ENCODE peak calls at places on chromosomes 4 and X, in four cellular contexts. C, V, O and L are unnamed samples.

GRCh38 chr4:86939737-86940141 is 4.9 kb downstream of the AFF1 start:
- DNase-seq in C (no peak), V (peak), O (no peak), L (no peak)

GRCh38 chrX:16671005-16671404 is 21.0 kb downstream of the S100G start:
- DNase-seq in C (peak), V (peak), O (peak), L (peak)

GRCh38 chrX:45801554-45801953 is 600.9 kb upstream of the DIPK2B start:
- DNase-seq in C (peak), V (peak), O (no peak), L (peak)

GRCh38 chrX:39869846-39870601 is 227.7 kb downstream of the BCOR start:
- DNase-seq in C (peak), V (no peak), O (no peak), L (no peak)

GRCh38 chrX:1591863-1592127 is 391 bp downstream of the AKAP17A start:
- DNase-seq in C (no peak), V (no peak), O (no peak), L (no peak)

GRCh38 chr4:73832651-73833237 is 3.7 kb upstream of the CXCL6 start:
- DNase-seq in C (no peak), V (no peak), O (no peak), L (no peak)

GRCh38 chr4:165493359-165493758 is 114.6 kb downstream of the CPE start:
- DNase-seq in C (peak), V (peak), O (peak), L (peak)

GRCh38 chrX:23451266-23451665 is 116.6 kb downstream of the PTCHD1 start:
- DNase-seq in C (no peak), V (no peak), O (no peak), L (no peak)

GRCh38 chr4:73329300-73329699 is 70.7 kb upstream of the ANKRD17 start:
- DNase-seq in C (no peak), V (no peak), O (no peak), L (no peak)

GRCh38 chr4:22129454-22130075 is 181.0 kb upstream of the KCNIP4 start:
- DNase-seq in C (peak), V (peak), O (peak), L (peak)

GRCh38 chrX:41971346-41971745 is 48.0 kb upstream of the CASK start:
- DNase-seq in C (no peak), V (no peak), O (no peak), L (no peak)

GRCh38 chr4:150794706-150795105 is 212.8 kb downstream of the MAB21L2 start:
- DNase-seq in C (no peak), V (no peak), O (no peak), L (no peak)

GRCh38 chr4:8351931-8352367 is 82.4 kb downstream of the HTRA3 start:
- DNase-seq in C (peak), V (no peak), O (peak), L (no peak)

GRCh38 chr4:124483043-124483906 is 229.3 kb downstream of the ANKRD50 start:
- DNase-seq in C (no peak), V (no peak), O (no peak), L (peak)

GRCh38 chr4:185504098-185505047 is 30.9 kb downstream of the PDLIM3 start:
- DNase-seq in C (no peak), V (no peak), O (peak), L (no peak)

GRCh38 chrX:1661048-1661921 is 46.4 kb downstream of the ASMT start:
- DNase-seq in C (peak), V (peak), O (peak), L (no peak)

GRCh38 chrX:37796805-37797204 is 16.9 kb downstream of the CYBB start:
- DNase-seq in C (no peak), V (peak), O (no peak), L (no peak)

GRCh38 chrX:107562482-107562881 is 65.8 kb upstream of the PRPS1 start:
- DNase-seq in C (no peak), V (no peak), O (no peak), L (no peak)

GRCh38 chr4:101230806-101231426 is 116.4 kb downstream of the PPP3CA start:
- DNase-seq in C (peak), V (no peak), O (no peak), L (no peak)

DNA sequence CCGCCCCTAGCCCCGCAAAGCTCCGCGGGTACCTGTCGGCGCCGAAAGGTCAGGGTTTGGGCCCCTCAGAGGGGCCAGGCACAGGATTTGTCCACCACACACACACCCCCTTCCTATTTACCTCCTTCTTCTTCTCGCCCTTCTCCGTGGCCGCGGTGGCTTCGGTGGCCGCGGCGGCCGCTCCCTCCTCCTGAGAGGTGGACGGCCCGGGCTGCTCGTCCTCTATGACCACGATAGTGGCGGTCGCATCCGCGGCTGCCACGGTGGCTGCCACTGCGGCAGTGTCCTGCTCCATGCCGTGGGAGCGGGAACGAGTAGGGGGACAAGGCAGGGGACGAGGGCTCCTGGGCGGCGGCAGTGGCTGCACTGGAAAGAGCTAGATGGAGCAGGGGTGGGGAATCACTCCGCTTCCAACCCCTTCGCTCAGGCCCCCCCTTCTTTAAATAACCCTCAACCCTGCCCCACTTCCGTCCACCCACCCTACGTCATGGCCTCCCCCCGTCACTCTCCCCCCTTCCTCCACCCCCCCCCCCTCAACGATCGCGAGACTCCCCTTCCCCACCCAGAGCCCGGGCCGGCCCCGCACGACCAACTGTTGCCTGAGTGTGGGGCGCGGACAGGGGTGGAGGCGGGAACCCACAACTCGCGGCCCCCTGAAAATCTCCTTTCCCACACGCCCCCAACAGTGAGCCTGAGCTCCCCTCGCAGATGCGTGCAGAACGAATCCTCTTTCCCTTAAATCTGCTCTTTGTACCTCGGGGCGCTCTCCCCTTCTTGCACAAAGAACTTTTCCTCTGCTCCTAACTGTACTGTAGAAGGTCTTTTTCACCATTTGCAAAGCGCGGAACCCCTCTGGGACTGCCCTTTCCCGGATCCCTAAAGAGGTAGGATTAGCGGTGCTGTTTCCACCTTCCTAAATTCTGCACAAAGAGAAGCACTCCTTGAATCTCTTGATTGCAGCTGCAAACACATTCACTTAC is at the start of gene SMARCA1:
- DNase-seq in C (peak), V (no peak), O (peak), L (peak)
- H3K4me2 ChIP-seq in C (peak), V (no peak), O (peak), L (peak)

GRCh38 chr4:89420507-89420906 is 112.9 kb upstream of the GPRIN3 start:
- DNase-seq in C (no peak), V (no peak), O (no peak), L (no peak)
- H3K4me2 ChIP-seq in C (no peak), V (no peak), O (no peak), L (no peak)

GRCh38 chrX:70554948-70555347 is 110.3 kb downstream of the DLG3 start:
- DNase-seq in C (no peak), V (no peak), O (no peak), L (no peak)

GRCh38 chrX:70552174-70552704 is 107.6 kb downstream of the DLG3 start:
- DNase-seq in C (no peak), V (no peak), O (no peak), L (no peak)

GRCh38 chrX:70553516-70553915 is 108.9 kb downstream of the DLG3 start:
- DNase-seq in C (no peak), V (no peak), O (peak), L (no peak)

GRCh38 chrX:70554523-70554922 is 109.9 kb downstream of the DLG3 start:
- DNase-seq in C (no peak), V (no peak), O (no peak), L (no peak)

DNA sequence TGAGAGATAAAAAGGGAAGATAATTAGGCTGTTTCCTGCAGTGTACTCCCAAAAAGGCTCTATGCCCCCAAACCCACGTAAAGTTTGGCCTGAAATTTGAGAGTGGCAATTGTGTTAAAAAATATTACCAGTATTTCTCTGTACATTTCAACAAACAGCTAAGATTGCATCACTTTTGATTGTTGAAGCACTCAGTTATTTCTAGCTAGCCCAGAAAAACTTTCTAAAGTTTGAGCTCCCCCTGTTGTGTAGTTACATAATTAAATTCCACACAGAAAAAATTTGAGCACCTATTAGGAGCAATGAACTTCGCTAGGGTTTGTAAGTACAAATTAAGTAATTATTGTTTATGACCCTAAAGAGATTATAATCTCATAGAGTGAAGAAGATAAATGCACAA is 109.4 kb downstream of the DLG3 start:
- DNase-seq in C (peak), V (no peak), O (peak), L (peak)
- H3K4me2 ChIP-seq in C (peak), V (no peak), O (no peak), L (no peak)

DNA sequence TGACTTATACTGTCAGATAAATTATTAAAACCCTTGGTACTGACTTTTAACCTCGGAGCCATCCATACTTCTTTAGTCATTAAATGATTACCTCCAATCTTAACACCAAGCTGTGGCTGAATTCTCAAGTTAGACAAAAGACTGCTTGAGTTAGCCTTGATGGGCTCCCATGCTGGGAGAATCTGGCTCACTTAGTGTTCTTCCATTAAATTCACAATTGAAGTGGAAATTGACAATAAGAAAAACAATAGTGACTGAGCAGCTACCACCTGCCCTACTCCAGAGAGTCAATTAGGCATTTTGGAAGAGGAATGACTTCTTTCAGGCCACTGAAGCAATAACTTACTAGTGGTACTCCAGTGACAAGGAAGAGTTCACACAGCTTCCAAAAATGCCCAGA is 503.0 kb upstream of the CPXCR1 start:
- DNase-seq in C (no peak), V (no peak), O (no peak), L (no peak)
- H3K4me2 ChIP-seq in C (no peak), V (no peak), O (no peak), L (no peak)

DNA sequence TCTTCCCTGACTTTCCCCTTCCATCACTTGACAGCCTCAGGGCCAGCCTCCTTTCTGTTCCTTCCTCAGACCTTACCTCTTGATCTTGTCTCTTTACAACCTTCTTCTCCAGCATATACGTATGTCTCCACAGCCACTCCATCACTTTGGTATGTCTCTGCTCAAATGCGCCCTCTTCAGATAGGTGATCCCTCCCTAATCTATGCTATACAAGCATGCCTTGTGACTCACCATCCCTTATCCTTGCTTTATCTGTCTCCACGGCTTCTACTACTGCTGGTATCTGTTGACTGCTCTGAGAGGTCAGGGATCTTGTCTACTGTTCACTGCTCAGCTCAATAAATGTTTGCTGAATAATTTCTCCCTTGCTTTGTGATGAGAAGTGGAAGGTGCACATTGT is 9.0 kb downstream of the ARAP2 start:
- DNase-seq in C (peak), V (no peak), O (no peak), L (peak)
- H3K4me2 ChIP-seq in C (no peak), V (no peak), O (no peak), L (no peak)